ENCODE peak calls at places on chromosomes 13 and 19, in eight cellular contexts. M is skeletal muscle cell; T is GM12865; F is NCI-H774; H is HEK293T; Y is ELR; Z is ascending aorta; U is activated naive CD8-positive, alpha-beta T cell treated with anti-CD3 and anti-CD28 coated beads, Interleukin-2, amount 50 U/mL, for 16 hours. E is an unnamed sample.
A peak's percentile ranks its signal among the peaks of the same experiment; 100 is the strongest.

GRCh38 chr13:38657191-38657590 is 29.7 kb upstream of the FREM2 start:
- DNase-seq in M (peak; percentile 24), Z (no peak), T (no peak), F (no peak), Y (peak; percentile 51), H (no peak), U (no peak), E (no peak)

GRCh38 chr13:91141619-91142061 is 205.8 kb upstream of the MIR17HG start:
- DNase-seq in T (no peak), H (peak; percentile 61), Y (no peak), M (peak; percentile 83), Z (no peak), F (no peak), U (no peak), E (no peak)

GRCh38 chr13:80161219-80161618 is 179.7 kb downstream of the SPRY2 start:
- DNase-seq in T (peak; percentile 18), U (no peak), M (no peak), Z (no peak), Y (no peak), H (no peak), F (no peak), E (no peak)

GRCh38 chr19:5542665-5543064 is 25.1 kb downstream of the TINCR start:
- DNase-seq in Y (no peak), M (no peak), T (no peak), H (no peak), Z (no peak), F (no peak), U (no peak), E (no peak)

GRCh38 chr13:40432018-40432978 is 234.1 kb downstream of the FOXO1 start:
- DNase-seq in T (peak; percentile 51), M (no peak), H (no peak), U (no peak), Z (no peak), Y (no peak), F (no peak), E (no peak)

GRCh38 chr13:95438297-95438696 is 114.2 kb upstream of the CLDN10 start:
- DNase-seq in H (no peak), M (no peak), Z (no peak), F (no peak), U (no peak), Y (no peak), T (no peak), E (no peak)

GRCh38 chr13:111095031-111095840 is 19.9 kb upstream of the ARHGEF7 start:
- DNase-seq in H (no peak), T (no peak), U (no peak), Z (no peak), Y (no peak), M (no peak), F (no peak), E (no peak)

GRCh38 chr19:12969292-12969988 is at the start of gene DAND5:
- DNase-seq in T (no peak), H (no peak), Z (no peak), M (no peak), F (no peak), U (no peak), Y (no peak), E (no peak)

GRCh38 chr19:46133777-46134231 is 9.3 kb upstream of the IGFL3 start:
- DNase-seq in Z (no peak), H (no peak), T (no peak), F (no peak), M (no peak), Y (no peak), U (no peak), E (no peak)

GRCh38 chr13:35768551-35768950 is 292.1 kb upstream of the MAB21L1 start:
- DNase-seq in H (no peak), T (no peak), M (peak; percentile 71), Y (peak; percentile 85), F (no peak), U (no peak), Z (no peak), E (peak; percentile 74)

GRCh38 chr19:52527134-52527953 is at the start of gene ZNF808:
- DNase-seq in Y (peak; percentile 93), U (peak; percentile 97), Z (peak; percentile 83), M (peak; percentile 55), H (no peak), T (peak; percentile 96), F (peak; percentile 92), E (peak; percentile 66)

GRCh38 chr13:113083402-113084061 is 22.1 kb upstream of the F7 start:
- DNase-seq in Z (no peak), M (no peak), H (no peak), F (peak; percentile 51), T (no peak), U (no peak), Y (no peak), E (no peak)

GRCh38 chr13:50990540-50991506 is 81.2 kb downstream of the RNASEH2B start:
- DNase-seq in T (no peak), U (no peak), Y (peak; percentile 46), F (no peak), H (peak; percentile 20), M (no peak), Z (no peak), E (peak; percentile 31)

GRCh38 chr19:17448190-17448967 is at the start of gene TMEM221:
- DNase-seq in H (peak; percentile 63), M (no peak), Y (peak; percentile 48), T (peak; percentile 41), Z (no peak), F (no peak), U (no peak), E (no peak)

GRCh38 chr13:103731959-103732358 is 665.7 kb upstream of the SLC10A2 start:
- DNase-seq in F (no peak), T (no peak), M (no peak), Y (peak; percentile 1), U (no peak), Z (no peak), H (no peak), E (no peak)

GRCh38 chr19:43639507-43640423 is at the start of gene CADM4:
- DNase-seq in Y (peak; percentile 28), U (no peak), T (no peak), Z (no peak), F (peak; percentile 42), H (peak; percentile 72), M (no peak), E (no peak)

GRCh38 chr13:109412232-109412935 is 374.0 kb downstream of the IRS2 start:
- DNase-seq in F (peak; percentile 91), Y (peak; percentile 22), Z (no peak), U (no peak), M (no peak), T (no peak), H (peak; percentile 17), E (no peak)

GRCh38 chr13:43080199-43080598 is 56.8 kb downstream of the DNAJC15 start:
- DNase-seq in Z (no peak), H (no peak), Y (no peak), U (no peak), M (no peak), F (no peak), T (no peak), E (no peak)

GRCh38 chr13:25752957-25753540 is 298.8 kb downstream of the SHISA2 start:
- DNase-seq in Y (peak; percentile 71), T (no peak), U (no peak), H (no peak), F (no peak), M (peak; percentile 78), Z (no peak), E (no peak)

GRCh38 chr13:80524447-80525215 is 183.7 kb upstream of the SPRY2 start:
- DNase-seq in Y (peak; percentile 35), M (no peak), Z (no peak), F (no peak), U (no peak), T (no peak), H (no peak), E (no peak)

GRCh38 chr19:17794731-17795494 is at the start of gene B3GNT3:
- DNase-seq in H (peak; percentile 65), Y (peak; percentile 65), M (no peak), Z (no peak), F (no peak), U (no peak), T (no peak), E (no peak)

GRCh38 chr19:27767234-27767633 is 1445.7 kb downstream of the UQCRFS1 start:
- DNase-seq in F (no peak), Z (no peak), U (no peak), M (no peak), Y (no peak), H (no peak), T (no peak), E (no peak)

GRCh38 chr13:112807653-112808376 is 118.0 kb downstream of the ATP11A start:
- DNase-seq in M (no peak), F (no peak), Y (no peak), Z (no peak), H (no peak), U (no peak), T (no peak), E (no peak)

GRCh38 chr19:9673912-9674668 is 810 bp downstream of the ZNF562 start:
- DNase-seq in M (no peak), F (no peak), U (no peak), Z (no peak), Y (peak; percentile 71), H (no peak), T (peak; percentile 11), E (no peak)

GRCh38 chr19:43798546-43799409 is 3.5 kb downstream of the LYPD5 start:
- DNase-seq in Y (peak; percentile 35), Z (no peak), T (no peak), M (no peak), F (peak; percentile 82), U (peak; percentile 47), H (no peak), E (no peak)

GRCh38 chr19:6802336-6803035 is 30.0 kb downstream of the VAV1 start:
- DNase-seq in F (peak; percentile 26), T (peak; percentile 92), U (peak; percentile 36), Z (peak; percentile 28), H (no peak), Y (peak; percentile 23), M (no peak), E (no peak)

GRCh38 chr19:45169602-45170001 is 8.4 kb downstream of the TRAPPC6A start:
- DNase-seq in Z (no peak), M (no peak), Y (no peak), U (no peak), H (no peak), T (no peak), F (no peak), E (no peak)

GRCh38 chr19:4575267-4575793 is 15.8 kb upstream of the SEMA6B start:
- DNase-seq in M (peak; percentile 98), Z (no peak), H (peak; percentile 44), T (no peak), F (no peak), U (no peak), Y (peak; percentile 97), E (peak; percentile 61)

GRCh38 chr13:52925775-52926285 is 77.4 kb upstream of the PCDH8 start:
- DNase-seq in H (no peak), Y (no peak), Z (no peak), T (no peak), U (no peak), M (no peak), F (no peak), E (no peak)

GRCh38 chr19:2609389-2610116 is 92.9 kb downstream of the GNG7 start:
- DNase-seq in U (no peak), Y (no peak), M (no peak), H (no peak), F (no peak), Z (no peak), T (peak; percentile 87), E (no peak)

GRCh38 chr13:73903561-73903960 is 230.6 kb downstream of the KLF12 start:
- DNase-seq in F (no peak), U (no peak), H (no peak), Y (no peak), T (no peak), M (no peak), Z (no peak), E (no peak)

GRCh38 chr13:86174632-86175031 is 375.4 kb upstream of the SLITRK6 start:
- DNase-seq in U (no peak), Z (no peak), M (no peak), T (no peak), Y (peak; percentile 21), F (no peak), H (no peak), E (no peak)

GRCh38 chr13:106140476-106140875 is 395.0 kb downstream of the EFNB2 start:
- DNase-seq in H (no peak), Y (no peak), F (no peak), T (no peak), U (no peak), Z (no peak), M (peak; percentile 63), E (no peak)

GRCh38 chr13:76980075-76980718 is 11.7 kb upstream of the CLN5 start:
- DNase-seq in Y (peak; percentile 72), H (peak; percentile 100), T (peak; percentile 75), Z (no peak), F (peak; percentile 42), M (no peak), U (peak; percentile 76), E (no peak)

E was measured in GM04503.